ENCODE peak calls at places on chromosomes 12 and 14, in four cellular contexts. One of them, this sample, is unnamed.

GRCh38 chr12:7667025-7667575 is 1.4 kb upstream of the APOBEC1 start:
- DNase-seq in left cardiac atrium: no peak
- DNase-seq in uterus: no peak
- DNase-seq in ACHN: peak; percentile 31
- DNase-seq in this sample: no peak

GRCh38 chr12:52044284-52044983 is 6.8 kb upstream of the NR4A1 start:
- DNase-seq in left cardiac atrium: peak; percentile 92
- DNase-seq in ACHN: no peak
- DNase-seq in uterus: peak; percentile 93
- DNase-seq in this sample: peak; percentile 57

GRCh38 chr12:78209851-78210493 is 379.3 kb downstream of the NAV3 start:
- DNase-seq in uterus: no peak
- DNase-seq in left cardiac atrium: no peak
- DNase-seq in ACHN: no peak
- DNase-seq in this sample: peak; percentile 34

GRCh38 chr12:88163371-88163770 is 21.3 kb downstream of the TMTC3 start:
- DNase-seq in left cardiac atrium: no peak
- DNase-seq in ACHN: no peak
- DNase-seq in uterus: no peak
- DNase-seq in this sample: no peak

GRCh38 chr12:85424581-85425348 is 144.7 kb downstream of the ALX1 start:
- DNase-seq in uterus: no peak
- DNase-seq in left cardiac atrium: no peak
- DNase-seq in ACHN: peak; percentile 56
- DNase-seq in this sample: no peak

GRCh38 chr14:50666772-50667490 is 1.2 kb downstream of the SAV1 start:
- DNase-seq in left cardiac atrium: peak; percentile 27
- DNase-seq in ACHN: no peak
- DNase-seq in uterus: peak; percentile 26
- DNase-seq in this sample: no peak

GRCh38 chr12:3553681-3554546 is 62.9 kb downstream of the PRMT8 start:
- DNase-seq in uterus: no peak
- DNase-seq in ACHN: no peak
- DNase-seq in left cardiac atrium: no peak
- DNase-seq in this sample: no peak

GRCh38 chr14:92954933-92955332 is 32.0 kb downstream of the CHGA start:
- DNase-seq in left cardiac atrium: no peak
- DNase-seq in uterus: no peak
- DNase-seq in ACHN: no peak
- DNase-seq in this sample: no peak

GRCh38 chr12:10641735-10642500 is 28.5 kb upstream of the MAGOHB start:
- DNase-seq in uterus: no peak
- DNase-seq in ACHN: no peak
- DNase-seq in left cardiac atrium: no peak
- DNase-seq in this sample: no peak

GRCh38 chr14:84894254-84894653 is 635.7 kb upstream of the FLRT2 start:
- DNase-seq in uterus: no peak
- DNase-seq in ACHN: no peak
- DNase-seq in left cardiac atrium: no peak
- DNase-seq in this sample: no peak

GRCh38 chr14:77023001-77023996 is 5.2 kb downstream of the IRF2BPL start:
- DNase-seq in ACHN: no peak
- DNase-seq in left cardiac atrium: no peak
- DNase-seq in uterus: peak; percentile 76
- DNase-seq in this sample: peak; percentile 39

GRCh38 chr12:111448831-111449790 is 43.4 kb downstream of the SH2B3 start:
- DNase-seq in ACHN: no peak
- DNase-seq in uterus: no peak
- DNase-seq in left cardiac atrium: no peak
- DNase-seq in this sample: no peak

GRCh38 chr14:56975521-56975920 is 165.2 kb upstream of the OTX2 start:
- DNase-seq in uterus: no peak
- DNase-seq in left cardiac atrium: no peak
- DNase-seq in ACHN: no peak
- DNase-seq in this sample: no peak